ENCODE peak calls at places on chromosomes 7 and 10, in nine cellular contexts. One of them, this sample, is unnamed.

GRCh38 chr10:59176241-59177030 is at the start of gene PHYHIPL:
- DNase-seq in NCI-H1092: peak; percentile 69
- DNase-seq in suprapubic skin: no peak
- DNase-seq in GM10248: peak; percentile 21
- DNase-seq in HEK293T: peak; percentile 41
- DNase-seq in GM23338: peak; percentile 68
- DNase-seq in left colon: no peak
- DNase-seq in EH: no peak
- DNase-seq in NCI-H524: peak; percentile 40
- DNase-seq in this sample: no peak

GRCh38 chr10:95305606-95306385 is 15.0 kb upstream of the PDLIM1 start:
- DNase-seq in NCI-H1092: no peak
- DNase-seq in suprapubic skin: no peak
- DNase-seq in GM10248: no peak
- DNase-seq in HEK293T: no peak
- DNase-seq in GM23338: no peak
- DNase-seq in left colon: no peak
- DNase-seq in EH: no peak
- DNase-seq in NCI-H524: no peak
- DNase-seq in this sample: no peak

GRCh38 chr7:727806-728460 is 852 bp upstream of the PRKAR1B start:
- DNase-seq in NCI-H1092: no peak
- DNase-seq in suprapubic skin: peak; percentile 58
- DNase-seq in GM10248: no peak
- DNase-seq in HEK293T: no peak
- DNase-seq in GM23338: peak; percentile 43
- DNase-seq in left colon: peak; percentile 35
- DNase-seq in EH: peak; percentile 46
- DNase-seq in NCI-H524: no peak
- DNase-seq in this sample: no peak

GRCh38 chr10:132459252-132460028 is 62.4 kb downstream of the PWWP2B start:
- DNase-seq in NCI-H1092: no peak
- DNase-seq in suprapubic skin: peak; percentile 71
- DNase-seq in GM10248: peak; percentile 32
- DNase-seq in HEK293T: no peak
- DNase-seq in GM23338: no peak
- DNase-seq in left colon: peak; percentile 74
- DNase-seq in EH: no peak
- DNase-seq in NCI-H524: no peak
- DNase-seq in this sample: no peak

GRCh38 chr7:51226042-51226755 is 90.4 kb downstream of the COBL start:
- DNase-seq in NCI-H1092: no peak
- DNase-seq in suprapubic skin: no peak
- DNase-seq in GM10248: no peak
- DNase-seq in HEK293T: no peak
- DNase-seq in GM23338: no peak
- DNase-seq in left colon: no peak
- DNase-seq in EH: no peak
- DNase-seq in NCI-H524: no peak
- DNase-seq in this sample: no peak

GRCh38 chr10:112260831-112261230 is 22.4 kb upstream of the TECTB start:
- DNase-seq in NCI-H1092: no peak
- DNase-seq in suprapubic skin: no peak
- DNase-seq in GM10248: no peak
- DNase-seq in HEK293T: no peak
- DNase-seq in GM23338: no peak
- DNase-seq in left colon: no peak
- DNase-seq in EH: no peak
- DNase-seq in NCI-H524: no peak
- DNase-seq in this sample: no peak

GRCh38 chr7:151808296-151809155 is 68.4 kb downstream of the PRKAG2 start:
- DNase-seq in NCI-H1092: peak; percentile 60
- DNase-seq in suprapubic skin: no peak
- DNase-seq in GM10248: no peak
- DNase-seq in HEK293T: no peak
- DNase-seq in GM23338: no peak
- DNase-seq in left colon: no peak
- DNase-seq in EH: peak; percentile 25
- DNase-seq in NCI-H524: peak; percentile 81
- DNase-seq in this sample: no peak

GRCh38 chr7:88042157-88042556 is 108.1 kb downstream of the ADAM22 start:
- DNase-seq in NCI-H1092: no peak
- DNase-seq in suprapubic skin: no peak
- DNase-seq in GM10248: peak; percentile 22
- DNase-seq in HEK293T: no peak
- DNase-seq in GM23338: no peak
- DNase-seq in left colon: no peak
- DNase-seq in EH: no peak
- DNase-seq in NCI-H524: no peak
- DNase-seq in this sample: no peak

GRCh38 chr7:2968176-2968575 is 75.5 kb downstream of the CARD11 start:
- DNase-seq in NCI-H1092: no peak
- DNase-seq in suprapubic skin: peak; percentile 26
- DNase-seq in GM10248: no peak
- DNase-seq in HEK293T: peak; percentile 3
- DNase-seq in GM23338: no peak
- DNase-seq in left colon: no peak
- DNase-seq in EH: no peak
- DNase-seq in NCI-H524: no peak
- DNase-seq in this sample: no peak

GRCh38 chr7:29370531-29371314 is 176.1 kb downstream of the CHN2 start:
- DNase-seq in NCI-H1092: no peak
- DNase-seq in suprapubic skin: no peak
- DNase-seq in GM10248: no peak
- DNase-seq in HEK293T: peak; percentile 50
- DNase-seq in GM23338: no peak
- DNase-seq in left colon: peak; percentile 36
- DNase-seq in EH: no peak
- DNase-seq in NCI-H524: no peak
- DNase-seq in this sample: no peak

GRCh38 chr10:31749293-31749692 is 179.3 kb downstream of the ARHGAP12 start:
- DNase-seq in NCI-H1092: peak; percentile 81
- DNase-seq in suprapubic skin: no peak
- DNase-seq in GM10248: no peak
- DNase-seq in HEK293T: no peak
- DNase-seq in GM23338: no peak
- DNase-seq in left colon: no peak
- DNase-seq in EH: peak; percentile 27
- DNase-seq in NCI-H524: peak; percentile 34
- DNase-seq in this sample: no peak

GRCh38 chr7:70785427-70785826 is 346.5 kb upstream of the GALNT17 start:
- DNase-seq in NCI-H1092: no peak
- DNase-seq in suprapubic skin: no peak
- DNase-seq in GM10248: no peak
- DNase-seq in HEK293T: no peak
- DNase-seq in GM23338: no peak
- DNase-seq in left colon: no peak
- DNase-seq in EH: no peak
- DNase-seq in NCI-H524: no peak
- DNase-seq in this sample: no peak

GRCh38 chr7:157404845-157405481 is 68.2 kb downstream of the DNAJB6 start:
- DNase-seq in NCI-H1092: no peak
- DNase-seq in suprapubic skin: no peak
- DNase-seq in GM10248: no peak
- DNase-seq in HEK293T: no peak
- DNase-seq in GM23338: no peak
- DNase-seq in left colon: no peak
- DNase-seq in EH: peak; percentile 98
- DNase-seq in NCI-H524: no peak
- DNase-seq in this sample: peak; percentile 75

GRCh38 chr10:8128511-8128910 is 74.0 kb downstream of the GATA3 start:
- DNase-seq in NCI-H1092: no peak
- DNase-seq in suprapubic skin: no peak
- DNase-seq in GM10248: no peak
- DNase-seq in HEK293T: no peak
- DNase-seq in GM23338: no peak
- DNase-seq in left colon: no peak
- DNase-seq in EH: no peak
- DNase-seq in NCI-H524: no peak
- DNase-seq in this sample: no peak

GRCh38 chr7:70694357-70694908 is 437.5 kb upstream of the GALNT17 start:
- DNase-seq in NCI-H1092: peak; percentile 27
- DNase-seq in suprapubic skin: no peak
- DNase-seq in GM10248: peak; percentile 43
- DNase-seq in HEK293T: peak; percentile 29
- DNase-seq in GM23338: peak; percentile 71
- DNase-seq in left colon: peak; percentile 47
- DNase-seq in EH: peak; percentile 52
- DNase-seq in NCI-H524: peak; percentile 3
- DNase-seq in this sample: peak; percentile 21

GRCh38 chr7:71497233-71497946 is 365.4 kb downstream of the GALNT17 start:
- DNase-seq in NCI-H1092: no peak
- DNase-seq in suprapubic skin: no peak
- DNase-seq in GM10248: no peak
- DNase-seq in HEK293T: no peak
- DNase-seq in GM23338: no peak
- DNase-seq in left colon: no peak
- DNase-seq in EH: no peak
- DNase-seq in NCI-H524: no peak
- DNase-seq in this sample: no peak

GRCh38 chr7:48511021-48511579 is 339.8 kb downstream of the ABCA13 start:
- DNase-seq in NCI-H1092: no peak
- DNase-seq in suprapubic skin: no peak
- DNase-seq in GM10248: no peak
- DNase-seq in HEK293T: no peak
- DNase-seq in GM23338: no peak
- DNase-seq in left colon: no peak
- DNase-seq in EH: no peak
- DNase-seq in NCI-H524: peak; percentile 77
- DNase-seq in this sample: no peak

GRCh38 chr7:11592699-11593098 is 239.3 kb downstream of the THSD7A start:
- DNase-seq in NCI-H1092: no peak
- DNase-seq in suprapubic skin: no peak
- DNase-seq in GM10248: no peak
- DNase-seq in HEK293T: no peak
- DNase-seq in GM23338: no peak
- DNase-seq in left colon: no peak
- DNase-seq in EH: no peak
- DNase-seq in NCI-H524: no peak
- DNase-seq in this sample: no peak

This sample was measured in KBM-7.